ENCODE peak calls at places on chromosomes 6 and 20, in ten cellular contexts. L is right lobe of liver, Z is tibial artery, T is brain microvascular endothelial cell, F is small intestine, D is neural progenitor cell, Q is GM23248, I is sigmoid colon, O is mammary epithelial cell, A is upper lobe of right lung. H is an unnamed sample. For H3K36me3, the result is how much of the 10 kb centered on the place peaks cover.

GRCh38 chr20:1286267-1287036 is 20.4 kb downstream of the SNPH start:
- DNase-seq in L (no peak), Z (no peak), T (no peak), F (no peak), D (no peak), Q (no peak), I (peak), O (no peak), A (no peak), H (peak)

GRCh38 chr6:96520039-96520850 is 1.4 kb upstream of the UFL1 start:
- DNase-seq in L (no peak), Z (no peak), T (peak), F (peak), D (no peak), Q (peak), I (no peak), O (peak), A (no peak), H (no peak)

GRCh38 chr6:50850223-50850751 is 31.6 kb downstream of the TFAP2B start:
- DNase-seq in L (no peak), Z (no peak), T (peak), F (no peak), D (peak), Q (no peak), I (no peak), O (peak), A (no peak), H (no peak)

GRCh38 chr6:27890351-27891299 is 21.6 kb downstream of the OR2B2 start:
- DNase-seq in L (peak), Z (no peak), T (peak), F (peak), D (peak), Q (peak), I (no peak), O (peak), A (peak), H (peak)

GRCh38 chr20:8357703-8358102 is 225.6 kb downstream of the PLCB1 start:
- DNase-seq in L (no peak), Z (no peak), T (no peak), F (no peak), D (no peak), Q (no peak), I (no peak), O (no peak), A (no peak), H (no peak)

GRCh38 chr20:8547035-8547649 is 415.1 kb downstream of the PLCB1 start:
- DNase-seq in L (no peak), Z (no peak), T (no peak), F (no peak), D (no peak), Q (no peak), I (no peak), O (no peak), A (no peak), H (no peak)

GRCh38 chr20:11311659-11312058 is 606.0 kb upstream of the BTBD3 start:
- DNase-seq in L (no peak), Z (no peak), T (no peak), F (no peak), D (no peak), Q (no peak), I (no peak), O (no peak), A (no peak), H (no peak)

GRCh38 chr6:19812512-19813119 is 24.6 kb upstream of the ID4 start:
- DNase-seq in L (no peak), Z (no peak), T (peak), F (peak), D (peak), Q (peak), I (no peak), O (peak), A (no peak), H (no peak)

GRCh38 chr6:37452522-37452921 is 19.5 kb downstream of the CMTR1 start:
- DNase-seq in L (no peak), Z (no peak), T (no peak), F (no peak), D (no peak), Q (no peak), I (no peak), O (no peak), A (no peak), H (no peak)

GRCh38 chr20:17518339-17519052 is 12.7 kb downstream of the BFSP1 start:
- DNase-seq in L (no peak), Z (no peak), T (no peak), F (no peak), D (peak), Q (peak), I (peak), O (no peak), A (no peak), H (no peak)

DNA sequence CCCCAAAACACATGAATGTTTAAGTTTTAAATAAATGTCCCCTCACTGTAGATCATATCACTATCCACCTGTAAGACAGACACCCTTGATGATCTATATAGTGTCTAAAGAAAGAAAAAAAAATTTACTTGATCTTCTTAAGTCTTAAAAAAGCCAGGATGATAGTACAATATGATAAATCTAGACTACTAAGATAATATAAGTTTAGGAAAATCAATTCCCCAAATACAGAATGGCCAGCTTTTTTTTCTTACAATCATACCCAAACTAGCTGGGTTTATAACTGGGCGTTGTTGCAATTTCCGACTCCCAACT is 14.4 kb downstream of the ZNF217 start:
- DNase-seq in L (no peak), Z (no peak), T (no peak), F (no peak), D (no peak), Q (no peak), I (no peak), O (no peak), A (no peak), H (no peak)
- H3K4me3 ChIP-seq in L (no peak), Z (no peak), T (no peak), F (peak), D (peak), Q (peak), I (peak), O (peak), A (peak), H (peak)

GRCh38 chr6:150324044-150324443 is 44.8 kb upstream of the IYD start:
- DNase-seq in L (no peak), Z (no peak), T (no peak), F (no peak), D (no peak), Q (no peak), I (no peak), O (no peak), A (no peak), H (no peak)
- H3K27ac ChIP-seq in L (no peak), Z (no peak), T (no peak), F (no peak), D (no peak), Q (no peak), I (no peak), O (no peak), A (no peak), H (no peak)

GRCh38 chr6:12078014-12078413 is 65.9 kb downstream of the HIVEP1 start:
- DNase-seq in L (no peak), Z (no peak), T (no peak), F (no peak), D (no peak), Q (no peak), I (no peak), O (no peak), A (no peak), H (no peak)

GRCh38 chr6:12084681-12085080 is 72.6 kb downstream of the HIVEP1 start:
- DNase-seq in L (no peak), Z (no peak), T (no peak), F (no peak), D (no peak), Q (no peak), I (no peak), O (no peak), A (no peak), H (no peak)

GRCh38 chr6:12081776-12082175 is 69.7 kb downstream of the HIVEP1 start:
- DNase-seq in L (no peak), Z (no peak), T (no peak), F (no peak), D (no peak), Q (no peak), I (no peak), O (no peak), A (no peak), H (no peak)

GRCh38 chr6:12082368-12082767 is 70.3 kb downstream of the HIVEP1 start:
- DNase-seq in L (no peak), Z (no peak), T (no peak), F (no peak), D (no peak), Q (no peak), I (no peak), O (no peak), A (no peak), H (no peak)

GRCh38 chr6:12083763-12084162 is 71.7 kb downstream of the HIVEP1 start:
- DNase-seq in L (no peak), Z (no peak), T (peak), F (no peak), D (no peak), Q (peak), I (no peak), O (no peak), A (no peak), H (no peak)
- H3K36me3 ChIP-seq in L (under half), Z (under half), T (under half), F (under half), D (under half), Q (under half), I (under half), O (under half), A (under half), H (under half)

GRCh38 chr6:137492771-137493217 is 1.4 kb downstream of the OLIG3 start:
- DNase-seq in L (no peak), Z (no peak), T (no peak), F (no peak), D (no peak), Q (no peak), I (no peak), O (no peak), A (no peak), H (no peak)

GRCh38 chr6:137493218-137494038 is 766 bp downstream of the OLIG3 start:
- DNase-seq in L (peak), Z (no peak), T (no peak), F (peak), D (peak), Q (no peak), I (no peak), O (no peak), A (peak), H (no peak)

GRCh38 chr6:137494967-137495595 is 887 bp upstream of the OLIG3 start:
- DNase-seq in L (no peak), Z (no peak), T (no peak), F (no peak), D (peak), Q (no peak), I (no peak), O (no peak), A (no peak), H (no peak)

GRCh38 chr6:137495652-137496391 is 1.6 kb upstream of the OLIG3 start:
- DNase-seq in L (no peak), Z (no peak), T (no peak), F (no peak), D (peak), Q (no peak), I (no peak), O (no peak), A (no peak), H (no peak)

GRCh38 chr6:137494281-137494966 is at the start of gene OLIG3:
- DNase-seq in L (no peak), Z (no peak), T (no peak), F (no peak), D (peak), Q (no peak), I (no peak), O (no peak), A (no peak), H (no peak)
- H3K4me3 ChIP-seq in L (no peak), Z (no peak), T (no peak), F (peak), D (peak), Q (no peak), I (no peak), O (no peak), A (no peak), H (no peak)

GRCh38 chr6:147900191-147900830 is 391.8 kb downstream of the SAMD5 start:
- DNase-seq in L (no peak), Z (no peak), T (no peak), F (no peak), D (no peak), Q (no peak), I (no peak), O (no peak), A (no peak), H (no peak)
- H3K27ac ChIP-seq in L (no peak), Z (no peak), T (no peak), F (no peak), D (no peak), Q (no peak), I (no peak), O (no peak), A (no peak), H (no peak)

GRCh38 chr6:55922406-55922805 is 47.0 kb upstream of the BMP5 start:
- DNase-seq in L (no peak), Z (no peak), T (no peak), F (no peak), D (no peak), Q (no peak), I (no peak), O (no peak), A (no peak), H (no peak)

GRCh38 chr6:55919909-55920308 is 44.5 kb upstream of the BMP5 start:
- DNase-seq in L (no peak), Z (no peak), T (no peak), F (no peak), D (no peak), Q (no peak), I (no peak), O (no peak), A (no peak), H (no peak)

DNA sequence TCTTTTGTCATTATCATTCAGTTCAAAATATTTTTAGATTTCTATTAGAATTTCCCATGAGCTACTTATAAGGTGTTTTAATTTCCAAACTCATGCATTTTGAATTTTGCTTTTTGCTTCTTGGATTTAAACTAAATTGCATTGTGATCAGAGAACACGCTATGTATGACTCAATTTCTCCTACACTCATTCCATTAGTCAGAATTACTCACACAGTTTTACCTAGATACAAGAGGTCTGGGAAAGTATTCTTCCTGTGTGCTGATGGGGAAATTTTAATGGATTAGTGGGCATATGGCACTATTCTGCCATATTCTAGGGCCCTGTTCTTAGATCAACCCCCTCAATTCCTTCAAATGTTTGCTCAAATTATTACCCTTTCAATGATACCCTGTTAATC is 49.9 kb upstream of the BMP5 start:
- DNase-seq in L (no peak), Z (no peak), T (peak), F (no peak), D (no peak), Q (peak), I (no peak), O (peak), A (no peak), H (no peak)
- H3K36me3 ChIP-seq in L (under half), Z (under half), T (under half), F (under half), D (under half), Q (under half), I (under half), O (under half), A (under half), H (under half)

GRCh38 chr20:20003088-20003954 is 13.8 kb upstream of the NAA20 start:
- DNase-seq in L (no peak), Z (peak), T (peak), F (no peak), D (no peak), Q (peak), I (peak), O (peak), A (no peak), H (peak)
- H3K4me3 ChIP-seq in L (no peak), Z (peak), T (no peak), F (no peak), D (no peak), Q (no peak), I (peak), O (no peak), A (peak), H (no peak)

DNA sequence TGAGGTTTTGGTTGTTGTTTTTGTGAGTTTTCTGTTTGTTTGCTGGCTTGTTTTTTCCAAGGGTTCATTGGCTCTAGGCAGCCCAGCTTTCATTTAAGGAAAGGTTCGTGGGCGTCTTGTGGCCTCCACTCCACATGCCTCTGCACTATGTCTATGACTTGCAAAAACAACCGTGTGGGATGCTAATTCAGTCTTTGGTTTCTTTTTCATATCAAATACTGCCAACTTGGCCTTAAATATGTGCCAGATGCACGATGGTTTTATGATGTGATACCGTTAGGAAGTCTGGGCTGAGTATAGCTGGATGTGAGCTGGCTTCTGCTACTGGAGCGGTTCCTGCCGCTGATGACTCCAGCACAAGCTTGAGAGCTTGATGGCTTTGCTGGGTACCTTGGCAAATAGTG is 96.3 kb downstream of the BMP2 start:
- DNase-seq in L (no peak), Z (no peak), T (no peak), F (no peak), D (no peak), Q (no peak), I (no peak), O (no peak), A (no peak), H (no peak)
- H3K27ac ChIP-seq in L (no peak), Z (no peak), T (no peak), F (no peak), D (no peak), Q (no peak), I (no peak), O (no peak), A (no peak), H (no peak)

GRCh38 chr20:5180933-5181332 is 54.1 kb downstream of the CDS2 start:
- DNase-seq in L (no peak), Z (no peak), T (no peak), F (no peak), D (no peak), Q (no peak), I (no peak), O (no peak), A (no peak), H (no peak)

GRCh38 chr20:5180421-5180820 is 53.6 kb downstream of the CDS2 start:
- DNase-seq in L (no peak), Z (no peak), T (no peak), F (no peak), D (no peak), Q (no peak), I (no peak), O (no peak), A (no peak), H (no peak)

GRCh38 chr20:5181492-5181891 is 54.7 kb downstream of the CDS2 start:
- DNase-seq in L (no peak), Z (no peak), T (no peak), F (no peak), D (no peak), Q (no peak), I (no peak), O (no peak), A (no peak), H (no peak)

GRCh38 chr20:5182615-5183254 is 55.9 kb downstream of the CDS2 start:
- DNase-seq in L (no peak), Z (no peak), T (no peak), F (no peak), D (no peak), Q (no peak), I (no peak), O (no peak), A (no peak), H (no peak)

GRCh38 chr20:5181955-5182354 is 55.1 kb downstream of the CDS2 start:
- DNase-seq in L (no peak), Z (no peak), T (peak), F (no peak), D (no peak), Q (peak), I (no peak), O (peak), A (no peak), H (no peak)
- H3K36me3 ChIP-seq in L (under half), Z (half or more), T (under half), F (under half), D (under half), Q (under half), I (half or more), O (under half), A (half or more), H (half or more)

DNA sequence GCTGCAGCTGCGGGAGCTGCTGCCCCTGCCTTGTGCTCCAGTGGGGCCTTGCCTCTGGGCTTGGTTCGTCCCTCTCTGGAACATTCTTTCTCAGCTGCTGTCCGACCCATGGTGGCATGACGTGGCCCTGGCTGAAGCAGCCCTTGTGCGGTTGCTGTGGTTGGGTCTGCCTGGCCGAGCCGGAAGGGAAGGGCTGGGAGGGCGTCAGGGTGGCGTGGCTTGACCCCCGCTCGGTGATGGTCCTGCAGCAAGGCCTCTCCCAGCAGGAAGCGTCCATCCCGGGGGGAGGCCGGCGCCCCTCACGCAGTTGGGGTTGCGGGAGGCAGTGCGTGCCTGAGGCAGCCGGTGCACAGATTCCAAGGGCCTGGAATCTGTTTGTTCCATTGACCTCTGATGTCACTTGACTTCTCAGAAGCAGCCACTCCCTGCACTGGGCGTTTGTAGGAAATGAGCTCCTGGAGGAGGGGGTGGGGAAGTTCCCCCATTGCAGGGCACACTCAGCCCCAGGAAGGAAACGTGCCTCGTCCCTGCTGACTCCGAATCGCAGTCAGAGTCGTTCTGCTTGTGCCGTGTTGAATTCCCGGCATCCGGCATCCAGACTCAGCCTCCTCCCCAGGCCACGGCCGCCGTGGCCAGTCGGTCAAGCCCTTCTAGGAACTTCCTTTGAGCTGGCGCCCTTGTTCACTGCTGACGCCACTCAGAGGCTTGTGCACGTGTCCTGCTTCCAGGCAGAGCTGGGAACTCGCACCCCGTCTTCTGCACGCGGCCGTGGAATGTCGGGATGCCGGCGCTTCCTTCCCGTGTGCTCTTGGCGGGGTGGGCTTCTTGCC is 9.7 kb upstream of the TNFRSF6B start:
- DNase-seq in L (peak), Z (peak), T (peak), F (peak), D (peak), Q (peak), I (peak), O (no peak), A (peak), H (no peak)
- H3K4me3 ChIP-seq in L (no peak), Z (no peak), T (no peak), F (no peak), D (no peak), Q (peak), I (no peak), O (no peak), A (peak), H (no peak)